ENCODE peak calls at places on chromosomes 2 and 18, in five cellular contexts. R, B, M, Z and G are unnamed samples.

GRCh38 chr2:157404363-157404762 is 39.5 kb downstream of the CYTIP start:
- DNase-seq in R (no peak), B (peak; percentile 12), M (no peak), Z (no peak), G (no peak)

GRCh38 chr18:13465476-13465875 is 246.9 kb downstream of the LDLRAD4 start:
- DNase-seq in R (no peak), B (no peak), M (no peak), Z (no peak), G (no peak)

GRCh38 chr2:112621792-112622527 is 23.8 kb upstream of the SLC20A1 start:
- DNase-seq in R (no peak), B (peak; percentile 92), M (no peak), Z (peak; percentile 64), G (peak; percentile 94)

GRCh38 chr2:232744963-232745362 is 31.4 kb downstream of the KCNJ13 start:
- DNase-seq in R (no peak), B (no peak), M (no peak), Z (no peak), G (no peak)

GRCh38 chr2:166314022-166314759 is 61.6 kb downstream of the SCN9A start:
- DNase-seq in R (no peak), B (peak; percentile 92), M (no peak), Z (peak; percentile 66), G (peak; percentile 77)

GRCh38 chr2:3725458-3726250 is 22.3 kb downstream of the DCDC2C start:
- DNase-seq in R (no peak), B (no peak), M (no peak), Z (no peak), G (no peak)

GRCh38 chr2:133591164-133591563 is 22.9 kb upstream of the NCKAP5 start:
- DNase-seq in R (peak; percentile 7), B (no peak), M (no peak), Z (peak; percentile 18), G (peak; percentile 71)

GRCh38 chr2:137206064-137206463 is 440.7 kb downstream of the THSD7B start:
- DNase-seq in R (no peak), B (no peak), M (no peak), Z (no peak), G (no peak)

GRCh38 chr2:112216158-112216557 is 38.7 kb downstream of the ZC3H8 start:
- DNase-seq in R (peak; percentile 21), B (peak; percentile 34), M (peak; percentile 37), Z (peak; percentile 55), G (peak; percentile 60)

DNA sequence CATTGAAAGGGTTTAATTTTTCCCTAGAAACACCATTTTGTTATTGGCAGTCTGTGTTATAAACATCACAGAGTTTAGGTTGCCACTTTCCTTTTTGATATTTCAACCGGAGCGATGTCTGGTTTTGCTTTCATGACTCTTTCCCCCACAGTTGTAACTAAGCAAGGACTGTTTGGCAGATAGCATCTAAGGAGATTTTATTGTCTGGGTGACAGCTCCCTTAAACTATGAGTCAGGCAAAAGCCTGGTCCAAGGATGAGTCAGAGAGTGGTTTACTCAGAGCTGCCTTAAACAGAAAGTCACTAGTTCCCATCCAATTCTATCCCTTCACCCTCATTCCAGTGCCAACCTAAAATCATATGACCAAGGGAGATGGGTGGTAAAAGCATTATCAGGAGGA is 341.6 kb upstream of the VWC2L start:
- DNase-seq in R (no peak), B (peak; percentile 95), M (no peak), Z (peak; percentile 83), G (peak; percentile 90)
- H3K4me3 ChIP-seq in R (no peak overlapping the region), B (peak overlapping the region; percentile 32), M (peak overlapping the region; percentile 24), Z (no peak overlapping the region), G (peak overlapping the region; percentile 8)

DNA sequence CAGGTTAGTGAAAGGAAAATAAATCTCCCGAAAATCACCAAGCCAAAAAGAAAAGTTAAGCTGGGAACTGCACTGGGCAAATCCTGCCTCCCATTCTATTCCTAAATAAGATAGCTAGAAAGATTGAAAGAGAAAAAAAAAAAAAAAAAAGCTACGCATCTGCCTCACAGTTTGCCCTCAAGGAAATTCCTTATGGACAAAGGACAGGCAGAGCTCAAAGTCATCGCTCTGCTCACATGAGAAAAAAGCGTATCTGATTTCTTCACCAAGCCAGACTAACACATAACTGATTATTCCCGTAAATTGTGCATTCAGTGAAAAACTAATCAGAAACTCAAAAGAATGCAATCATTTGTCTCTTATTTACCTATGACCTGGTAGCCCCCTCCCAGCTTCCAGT is 50.0 kb downstream of the PUM2 start:
- DNase-seq in R (peak; percentile 26), B (no peak), M (no peak), Z (no peak), G (no peak)
- TF ChIP-seq CTCF in R (no peak), B (no peak), M (no peak), Z (no peak), G (no peak)

DNA sequence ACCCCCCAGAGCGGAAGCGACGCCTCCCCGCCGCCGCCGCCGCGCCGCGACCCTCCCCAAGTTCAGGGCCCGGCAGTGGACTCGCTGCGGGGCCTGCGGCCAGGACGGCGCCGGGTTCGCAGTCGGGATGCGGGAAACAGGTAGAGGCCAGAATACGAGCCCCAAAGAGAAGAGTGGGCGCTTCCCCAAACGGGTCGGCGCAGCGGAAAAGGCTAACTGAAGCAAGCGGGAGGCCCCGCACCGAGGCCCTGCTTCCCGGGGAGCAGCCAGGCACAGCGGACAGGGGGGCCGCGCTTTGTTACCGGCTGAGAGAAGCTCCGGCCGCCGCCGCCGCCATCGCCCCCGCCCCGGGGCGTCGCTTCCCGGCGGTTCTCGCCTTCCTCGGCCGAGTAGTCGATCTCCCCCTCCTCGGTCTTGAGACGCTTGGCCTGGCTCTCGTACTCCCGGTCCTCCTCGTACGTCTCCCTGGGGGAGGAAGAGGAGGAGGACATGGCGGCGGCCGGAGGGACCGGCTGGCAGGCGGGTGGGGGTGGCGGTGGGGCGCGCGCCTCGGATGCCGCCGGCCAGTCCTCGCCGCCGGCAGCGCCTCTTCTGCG is 494 bp downstream of the HNRNPLL start:
- DNase-seq in R (peak; percentile 57), B (no peak), M (no peak), Z (no peak), G (no peak)
- H3K4me3 ChIP-seq in R (peak overlapping the region; percentile 63), B (peak overlapping the region; percentile 65), M (peak overlapping the region; percentile 76), Z (peak overlapping the region; percentile 70), G (peak overlapping the region; percentile 80)

DNA sequence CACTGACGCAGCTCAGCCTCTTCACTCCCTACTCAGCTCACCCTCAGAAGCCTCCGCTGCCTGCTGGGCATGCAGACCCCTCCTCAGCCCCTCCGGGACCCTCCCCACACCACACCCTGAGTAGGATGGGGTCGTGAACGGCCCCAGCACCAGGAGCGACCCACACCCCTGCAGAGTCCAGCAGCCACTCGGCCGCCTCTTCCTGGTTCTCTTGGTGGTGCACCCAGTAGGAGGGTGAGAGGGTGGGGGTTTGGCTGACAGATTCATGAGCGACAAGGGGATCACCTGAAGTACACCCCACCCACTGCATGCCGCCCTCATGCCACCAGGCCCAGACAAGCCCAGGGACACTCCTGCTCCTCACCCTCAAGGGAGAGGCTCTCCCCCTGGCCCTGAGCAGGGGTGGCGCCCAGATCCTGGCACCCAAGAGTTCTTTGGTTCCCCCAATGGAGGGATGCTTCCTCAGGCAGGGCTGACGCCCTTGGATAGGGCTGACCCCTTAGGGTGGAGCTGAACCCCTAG is 76.6 kb upstream of the GPC1 start:
- DNase-seq in R (no peak), B (no peak), M (no peak), Z (no peak), G (no peak)
- TF ChIP-seq CTCF in R (no peak), B (no peak), M (no peak), Z (no peak), G (no peak)

GRCh38 chr2:86513948-86514660 is 49.1 kb downstream of the CHMP3 start:
- DNase-seq in R (no peak), B (no peak), M (no peak), Z (no peak), G (no peak)

GRCh38 chr2:86507600-86507999 is 55.6 kb downstream of the CHMP3 start:
- DNase-seq in R (peak; percentile 5), B (no peak), M (no peak), Z (no peak), G (no peak)

GRCh38 chr2:86512034-86512433 is 51.2 kb downstream of the CHMP3 start:
- DNase-seq in R (peak; percentile 4), B (no peak), M (no peak), Z (no peak), G (no peak)

GRCh38 chr2:86512922-86513321 is 50.3 kb downstream of the CHMP3 start:
- DNase-seq in R (no peak), B (no peak), M (no peak), Z (no peak), G (no peak)

DNA sequence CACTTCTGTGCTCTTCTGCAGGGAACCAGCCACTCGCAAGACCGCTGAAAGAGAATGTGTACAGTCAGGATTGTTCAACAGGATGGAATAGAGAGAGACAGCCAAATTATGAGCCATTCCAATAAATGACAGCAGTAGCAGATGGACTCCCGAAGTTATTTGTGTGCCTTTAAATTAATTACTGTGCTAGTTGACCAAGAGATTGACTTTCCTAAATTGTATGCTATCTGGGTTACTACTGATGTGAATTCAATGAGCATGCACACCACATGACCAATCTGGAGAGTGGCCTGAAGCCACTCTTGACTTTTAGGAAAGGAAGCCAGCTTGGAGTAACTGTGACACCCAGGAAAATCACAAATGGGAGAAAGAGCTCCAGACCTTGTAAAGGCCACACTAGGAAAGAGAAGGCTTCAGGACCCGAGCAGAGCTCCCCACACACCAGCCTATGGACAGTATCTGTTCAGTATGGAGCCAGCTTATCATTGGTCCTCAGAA is 52.8 kb downstream of the CHMP3 start:
- DNase-seq in R (no peak), B (no peak), M (no peak), Z (no peak), G (no peak)
- H3K4me3 ChIP-seq in R (no peak overlapping the region), B (no peak overlapping the region), M (no peak overlapping the region), Z (no peak overlapping the region), G (no peak overlapping the region)

DNA sequence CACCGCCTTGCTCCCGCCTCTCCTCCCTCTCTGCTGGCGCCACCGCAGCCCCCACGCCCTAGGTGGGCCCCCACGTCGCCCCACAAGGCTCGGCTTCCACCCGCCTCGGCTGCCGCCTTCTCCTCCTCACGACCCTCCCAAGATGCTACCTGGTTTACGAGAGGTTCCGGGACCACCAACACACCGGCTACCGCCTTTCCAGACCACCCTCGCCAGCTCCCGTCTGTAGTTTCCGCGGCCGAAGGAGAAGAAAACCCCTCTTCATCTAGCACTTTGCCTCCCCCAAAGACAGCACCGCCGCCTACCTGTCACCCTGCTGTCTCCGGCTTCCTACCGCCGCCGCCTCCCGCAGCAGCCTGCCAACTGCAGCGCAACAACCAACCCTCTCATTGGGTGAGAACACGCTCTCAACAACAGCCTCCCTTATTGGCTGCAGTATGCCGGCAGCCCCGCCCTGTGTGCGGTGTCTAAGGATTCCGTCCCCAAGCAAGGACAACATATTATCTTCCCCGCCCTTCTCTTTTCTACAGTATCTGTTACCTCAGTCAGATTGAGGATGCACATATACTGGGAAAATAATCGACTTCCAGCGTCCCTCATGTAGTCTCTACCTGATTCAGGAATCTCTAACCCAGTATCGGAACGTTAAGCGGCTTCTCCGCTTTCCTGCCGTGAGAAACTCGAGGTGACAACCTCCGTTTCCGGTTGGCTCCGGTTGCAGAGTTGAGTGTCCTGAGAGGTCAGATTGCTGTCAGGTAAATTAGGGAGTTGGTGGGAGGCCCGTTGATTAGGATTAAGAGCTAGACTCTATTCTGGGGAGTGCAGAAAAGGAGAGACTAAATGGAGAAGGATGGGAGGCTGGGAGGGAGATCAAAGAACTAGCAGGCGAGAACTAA is at the start of the genes HYCC2 and NDUFB3:
- DNase-seq in R (peak; percentile 96), B (peak; percentile 92), M (peak; percentile 98), Z (peak; percentile 96), G (peak; percentile 95)
- TF ChIP-seq CTCF in R (peak; percentile 29), B (peak; percentile 11), M (peak; percentile 30), Z (peak; percentile 7), G (peak; percentile 35)

GRCh38 chr2:98634406-98635092 is 26.2 kb downstream of the UNC50 start:
- DNase-seq in R (peak; percentile 81), B (peak; percentile 21), M (no peak), Z (no peak), G (no peak)
- H3K4me3 ChIP-seq in R (no peak overlapping the region), B (no peak overlapping the region), M (no peak overlapping the region), Z (no peak overlapping the region), G (no peak overlapping the region)